ENCODE peak calls at places on chromosomes 12 and 14, in five cellular contexts. One of them, this sample, is unnamed.
A peak's percentile ranks its signal among the peaks of the same experiment; 100 is the strongest.

GRCh38 chr12:123744836-123745235 is 17.3 kb upstream of the DNAH10 start:
- DNase-seq in RWPE1: no peak
- DNase-seq in progenitor cell of endocrine pancreas: no peak
- DNase-seq in CD4-positive, alpha-beta T cell: no peak
- DNase-seq in dorsolateral prefrontal cortex: no peak
- DNase-seq in this sample: no peak

GRCh38 chr12:38880288-38880687 is 25.1 kb downstream of the CPNE8 start:
- DNase-seq in progenitor cell of endocrine pancreas: no peak
- DNase-seq in dorsolateral prefrontal cortex: no peak
- DNase-seq in RWPE1: no peak
- DNase-seq in CD4-positive, alpha-beta T cell: no peak
- DNase-seq in this sample: no peak

GRCh38 chr12:19530631-19531020 is 91.3 kb downstream of the AEBP2 start:
- DNase-seq in dorsolateral prefrontal cortex: no peak
- DNase-seq in RWPE1: peak; percentile 11
- DNase-seq in CD4-positive, alpha-beta T cell: no peak
- DNase-seq in progenitor cell of endocrine pancreas: no peak
- DNase-seq in this sample: peak; percentile 62

GRCh38 chr14:95979339-95980042 is 59.7 kb upstream of the C14orf132 start:
- DNase-seq in dorsolateral prefrontal cortex: no peak
- DNase-seq in RWPE1: no peak
- DNase-seq in progenitor cell of endocrine pancreas: no peak
- DNase-seq in CD4-positive, alpha-beta T cell: no peak
- DNase-seq in this sample: no peak

GRCh38 chr12:111274820-111275219 is 94.1 kb downstream of the PHETA1 start:
- DNase-seq in CD4-positive, alpha-beta T cell: no peak
- DNase-seq in RWPE1: peak; percentile 22
- DNase-seq in dorsolateral prefrontal cortex: no peak
- DNase-seq in progenitor cell of endocrine pancreas: no peak
- DNase-seq in this sample: no peak

GRCh38 chr14:60651936-60652673 is 2.8 kb upstream of the SIX1 start:
- DNase-seq in progenitor cell of endocrine pancreas: no peak
- DNase-seq in RWPE1: no peak
- DNase-seq in dorsolateral prefrontal cortex: no peak
- DNase-seq in CD4-positive, alpha-beta T cell: no peak
- DNase-seq in this sample: no peak

GRCh38 chr12:131509706-131510105 is 201.2 kb upstream of the SFSWAP start:
- DNase-seq in RWPE1: no peak
- DNase-seq in dorsolateral prefrontal cortex: no peak
- DNase-seq in CD4-positive, alpha-beta T cell: no peak
- DNase-seq in progenitor cell of endocrine pancreas: no peak
- DNase-seq in this sample: no peak

GRCh38 chr14:23162800-23163199 is 20.7 kb downstream of the SLC7A8 start:
- DNase-seq in CD4-positive, alpha-beta T cell: no peak
- DNase-seq in dorsolateral prefrontal cortex: no peak
- DNase-seq in RWPE1: no peak
- DNase-seq in progenitor cell of endocrine pancreas: no peak
- DNase-seq in this sample: no peak

GRCh38 chr12:98485792-98486347 is 29.5 kb upstream of the TMPO start:
- DNase-seq in dorsolateral prefrontal cortex: no peak
- DNase-seq in progenitor cell of endocrine pancreas: no peak
- DNase-seq in RWPE1: no peak
- DNase-seq in CD4-positive, alpha-beta T cell: no peak
- DNase-seq in this sample: no peak

GRCh38 chr12:116053479-116054195 is 223.9 kb downstream of the MED13L start:
- DNase-seq in RWPE1: peak; percentile 7
- DNase-seq in CD4-positive, alpha-beta T cell: no peak
- DNase-seq in dorsolateral prefrontal cortex: no peak
- DNase-seq in progenitor cell of endocrine pancreas: no peak
- DNase-seq in this sample: peak; percentile 23

GRCh38 chr14:36452850-36453249 is 67.2 kb downstream of the NKX2-1 start:
- DNase-seq in RWPE1: no peak
- DNase-seq in progenitor cell of endocrine pancreas: no peak
- DNase-seq in CD4-positive, alpha-beta T cell: no peak
- DNase-seq in dorsolateral prefrontal cortex: no peak
- DNase-seq in this sample: no peak

GRCh38 chr12:96015672-96016071 is 19.5 kb upstream of the HAL start:
- DNase-seq in progenitor cell of endocrine pancreas: no peak
- DNase-seq in CD4-positive, alpha-beta T cell: no peak
- DNase-seq in dorsolateral prefrontal cortex: no peak
- DNase-seq in RWPE1: no peak
- DNase-seq in this sample: peak; percentile 54

GRCh38 chr12:54033106-54033979 is 493 bp downstream of the HOXC5 start:
- DNase-seq in RWPE1: no peak
- DNase-seq in progenitor cell of endocrine pancreas: no peak
- DNase-seq in CD4-positive, alpha-beta T cell: no peak
- DNase-seq in dorsolateral prefrontal cortex: no peak
- DNase-seq in this sample: no peak

GRCh38 chr12:265096-265495 is 2.5 kb upstream of the SLC6A13 start:
- DNase-seq in RWPE1: no peak
- DNase-seq in progenitor cell of endocrine pancreas: no peak
- DNase-seq in dorsolateral prefrontal cortex: no peak
- DNase-seq in CD4-positive, alpha-beta T cell: no peak
- DNase-seq in this sample: no peak

GRCh38 chr12:16586350-16587109 is 19.4 kb downstream of the LMO3 start:
- DNase-seq in RWPE1: no peak
- DNase-seq in dorsolateral prefrontal cortex: no peak
- DNase-seq in CD4-positive, alpha-beta T cell: no peak
- DNase-seq in progenitor cell of endocrine pancreas: no peak
- DNase-seq in this sample: peak; percentile 50

GRCh38 chr12:104357431-104357952 is 54.0 kb downstream of the EID3 start:
- DNase-seq in CD4-positive, alpha-beta T cell: no peak
- DNase-seq in progenitor cell of endocrine pancreas: no peak
- DNase-seq in dorsolateral prefrontal cortex: no peak
- DNase-seq in RWPE1: no peak
- DNase-seq in this sample: no peak

GRCh38 chr12:31574803-31575573 is 15.9 kb downstream of the DENND5B start:
- DNase-seq in progenitor cell of endocrine pancreas: no peak
- DNase-seq in CD4-positive, alpha-beta T cell: no peak
- DNase-seq in dorsolateral prefrontal cortex: no peak
- DNase-seq in RWPE1: no peak
- DNase-seq in this sample: peak; percentile 48

GRCh38 chr14:64639340-64639821 is 64.8 kb upstream of the PLEKHG3 start:
- DNase-seq in CD4-positive, alpha-beta T cell: no peak
- DNase-seq in progenitor cell of endocrine pancreas: no peak
- DNase-seq in dorsolateral prefrontal cortex: no peak
- DNase-seq in RWPE1: no peak
- DNase-seq in this sample: peak; percentile 69

GRCh38 chr14:64643709-64644108 is 60.5 kb upstream of the PLEKHG3 start:
- DNase-seq in RWPE1: no peak
- DNase-seq in CD4-positive, alpha-beta T cell: no peak
- DNase-seq in progenitor cell of endocrine pancreas: no peak
- DNase-seq in dorsolateral prefrontal cortex: no peak
- DNase-seq in this sample: no peak

GRCh38 chr14:64644629-64645028 is 59.6 kb upstream of the PLEKHG3 start:
- DNase-seq in progenitor cell of endocrine pancreas: no peak
- DNase-seq in RWPE1: no peak
- DNase-seq in CD4-positive, alpha-beta T cell: no peak
- DNase-seq in dorsolateral prefrontal cortex: no peak
- DNase-seq in this sample: no peak

GRCh38 chr14:64640839-64641238 is 63.4 kb upstream of the PLEKHG3 start:
- DNase-seq in RWPE1: no peak
- DNase-seq in dorsolateral prefrontal cortex: no peak
- DNase-seq in progenitor cell of endocrine pancreas: no peak
- DNase-seq in CD4-positive, alpha-beta T cell: no peak
- DNase-seq in this sample: peak; percentile 84

DNA sequence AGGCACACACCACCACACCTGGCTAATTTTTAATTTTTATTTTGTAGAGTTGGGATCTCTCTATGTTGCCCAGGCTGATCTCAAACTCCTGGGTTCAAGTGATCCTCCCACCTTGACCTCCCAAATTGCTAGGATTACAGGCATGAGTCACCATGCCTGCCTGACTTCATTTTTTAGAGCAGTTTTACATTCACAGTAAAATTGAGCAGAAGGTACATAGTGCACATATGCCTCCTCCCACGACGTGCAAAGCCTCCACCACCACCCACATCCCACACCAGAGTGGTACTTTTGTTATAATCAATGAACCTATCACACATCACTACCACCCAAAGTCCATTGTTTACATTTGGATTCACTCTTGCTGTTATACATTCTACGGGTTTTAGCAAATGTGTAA is 62.5 kb upstream of the PLEKHG3 start:
- DNase-seq in dorsolateral prefrontal cortex: no peak
- DNase-seq in RWPE1: no peak
- DNase-seq in progenitor cell of endocrine pancreas: no peak
- DNase-seq in CD4-positive, alpha-beta T cell: no peak
- DNase-seq in this sample: no peak
- TF ChIP-seq CTCF in dorsolateral prefrontal cortex: no peak
- TF ChIP-seq CTCF in RWPE1: no peak
- TF ChIP-seq CTCF in progenitor cell of endocrine pancreas: no peak
- TF ChIP-seq CTCF in CD4-positive, alpha-beta T cell: no peak
- TF ChIP-seq CTCF in this sample: no peak

GRCh38 chr14:25233613-25234012 is 183.7 kb upstream of the STXBP6 start:
- DNase-seq in RWPE1: no peak
- DNase-seq in CD4-positive, alpha-beta T cell: no peak
- DNase-seq in progenitor cell of endocrine pancreas: no peak
- DNase-seq in dorsolateral prefrontal cortex: no peak
- DNase-seq in this sample: no peak

GRCh38 chr14:25239170-25239569 is 189.2 kb upstream of the STXBP6 start:
- DNase-seq in CD4-positive, alpha-beta T cell: no peak
- DNase-seq in progenitor cell of endocrine pancreas: no peak
- DNase-seq in dorsolateral prefrontal cortex: no peak
- DNase-seq in RWPE1: no peak
- DNase-seq in this sample: no peak

DNA sequence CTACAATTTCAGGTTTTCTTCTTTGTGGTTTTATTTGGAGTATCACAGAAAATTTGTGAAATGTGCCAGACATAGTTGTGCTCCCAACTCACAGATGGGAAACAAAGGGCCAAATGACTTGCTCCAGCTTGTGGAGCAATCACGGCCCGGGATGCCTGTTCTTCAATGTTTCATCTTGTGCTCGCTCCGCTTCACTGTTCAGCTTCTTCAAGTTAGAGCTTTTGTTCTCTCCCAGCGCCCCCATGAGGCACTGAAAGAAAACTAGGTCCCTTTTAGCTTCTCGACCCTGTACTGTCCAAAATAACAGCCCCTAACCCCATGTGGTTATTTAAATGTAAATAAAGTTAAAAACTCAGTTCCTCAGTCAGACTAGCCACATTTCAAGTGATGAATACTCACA is 187.9 kb upstream of the STXBP6 start:
- DNase-seq in RWPE1: no peak
- DNase-seq in progenitor cell of endocrine pancreas: no peak
- DNase-seq in CD4-positive, alpha-beta T cell: no peak
- DNase-seq in dorsolateral prefrontal cortex: no peak
- DNase-seq in this sample: peak; percentile 24
- TF ChIP-seq CTCF in RWPE1: no peak
- TF ChIP-seq CTCF in progenitor cell of endocrine pancreas: peak; percentile 48
- TF ChIP-seq CTCF in CD4-positive, alpha-beta T cell: no peak
- TF ChIP-seq CTCF in dorsolateral prefrontal cortex: peak; percentile 37
- TF ChIP-seq CTCF in this sample: no peak

GRCh38 chr12:70513441-70513840 is 123.8 kb downstream of the PTPRB start:
- DNase-seq in CD4-positive, alpha-beta T cell: no peak
- DNase-seq in progenitor cell of endocrine pancreas: no peak
- DNase-seq in dorsolateral prefrontal cortex: no peak
- DNase-seq in RWPE1: no peak
- DNase-seq in this sample: no peak

GRCh38 chr12:70508178-70508577 is 129.1 kb downstream of the PTPRB start:
- DNase-seq in CD4-positive, alpha-beta T cell: no peak
- DNase-seq in dorsolateral prefrontal cortex: no peak
- DNase-seq in RWPE1: no peak
- DNase-seq in progenitor cell of endocrine pancreas: no peak
- DNase-seq in this sample: no peak

DNA sequence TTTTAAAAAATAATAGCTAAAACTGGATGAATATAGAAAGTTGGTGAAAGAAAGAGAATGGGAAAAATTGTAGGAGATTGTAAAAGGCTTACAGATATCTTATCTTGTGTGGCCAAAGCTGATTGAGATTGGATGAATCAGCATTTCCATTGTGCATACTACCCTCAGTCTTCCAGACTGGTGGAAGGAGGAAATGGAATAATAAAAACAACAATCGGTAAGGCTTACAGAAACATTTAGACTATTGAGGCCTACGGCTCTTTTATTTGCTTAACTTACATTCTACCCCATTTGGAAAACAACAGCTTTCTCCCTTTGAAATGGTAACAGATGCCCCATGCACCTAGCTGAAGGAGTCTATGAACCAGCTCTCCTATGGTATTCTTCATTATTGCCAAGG is 129.8 kb downstream of the PTPRB start:
- DNase-seq in dorsolateral prefrontal cortex: no peak
- DNase-seq in CD4-positive, alpha-beta T cell: no peak
- DNase-seq in RWPE1: no peak
- DNase-seq in progenitor cell of endocrine pancreas: no peak
- DNase-seq in this sample: no peak
- TF ChIP-seq CTCF in dorsolateral prefrontal cortex: no peak
- TF ChIP-seq CTCF in CD4-positive, alpha-beta T cell: no peak
- TF ChIP-seq CTCF in RWPE1: no peak
- TF ChIP-seq CTCF in progenitor cell of endocrine pancreas: no peak
- TF ChIP-seq CTCF in this sample: no peak

DNA sequence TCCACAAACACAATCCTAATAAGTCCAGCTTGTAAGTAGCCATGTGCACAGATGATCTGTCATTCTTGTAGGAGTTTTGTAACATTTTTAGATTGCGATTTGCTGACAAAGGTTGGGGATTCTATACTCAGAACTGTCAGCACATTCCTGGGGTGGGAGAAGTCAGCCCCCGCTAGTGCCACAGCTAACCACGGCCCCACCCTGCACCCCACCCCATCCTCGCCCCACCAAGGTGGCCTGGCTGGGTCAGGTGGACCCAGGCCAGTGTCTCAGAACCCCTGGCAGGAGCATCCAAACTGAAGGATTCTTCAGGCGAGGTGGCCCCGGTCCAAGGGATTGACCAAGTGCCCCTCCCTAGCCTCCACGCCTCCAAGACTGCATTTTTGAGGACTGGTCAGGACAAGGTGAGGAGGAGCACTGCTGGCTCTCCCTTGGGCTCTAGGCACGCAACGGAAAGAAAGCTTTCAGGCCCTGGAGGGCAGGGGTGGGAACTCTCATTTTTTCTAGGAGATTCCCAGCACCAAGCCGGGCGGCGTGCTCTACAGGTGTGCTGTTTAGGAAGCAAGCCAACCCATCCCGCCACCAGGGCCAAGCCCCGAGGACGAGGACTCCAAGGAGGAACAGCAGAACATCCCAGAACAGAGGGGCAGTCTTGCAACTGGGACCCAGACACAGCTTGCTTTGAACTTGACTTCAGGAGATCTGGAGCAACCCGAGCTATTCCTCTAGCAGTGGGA is 172.8 kb downstream of the BCL11B start:
- DNase-seq in CD4-positive, alpha-beta T cell: no peak
- DNase-seq in progenitor cell of endocrine pancreas: no peak
- DNase-seq in dorsolateral prefrontal cortex: no peak
- DNase-seq in RWPE1: peak; percentile 3
- DNase-seq in this sample: peak; percentile 2
- TF ChIP-seq CTCF in CD4-positive, alpha-beta T cell: no peak
- TF ChIP-seq CTCF in progenitor cell of endocrine pancreas: no peak
- TF ChIP-seq CTCF in dorsolateral prefrontal cortex: no peak
- TF ChIP-seq CTCF in RWPE1: no peak
- TF ChIP-seq CTCF in this sample: peak; percentile 2

GRCh38 chr12:106722854-106723253 is 51.6 kb upstream of the RIC8B start:
- DNase-seq in RWPE1: no peak
- DNase-seq in dorsolateral prefrontal cortex: no peak
- DNase-seq in progenitor cell of endocrine pancreas: no peak
- DNase-seq in CD4-positive, alpha-beta T cell: no peak
- DNase-seq in this sample: no peak
- TF ChIP-seq CTCF in RWPE1: no peak
- TF ChIP-seq CTCF in dorsolateral prefrontal cortex: no peak
- TF ChIP-seq CTCF in progenitor cell of endocrine pancreas: no peak
- TF ChIP-seq CTCF in CD4-positive, alpha-beta T cell: no peak
- TF ChIP-seq CTCF in this sample: no peak

This sample was measured in epithelial cell of esophagus.